ENCODE peak calls at places on chromosome 11, in ten cellular contexts. A is NCI-H1694 treated with DMSO at 0.1 percent for 48 hours; O is NAMALWA; P is kidney tubule cell; T is AG10803; S is effector CD4-positive, alpha-beta T cell; V is HT-29; N is NCI-H460; R is stimulated activated CD4-positive, alpha-beta T cell treated with anti-CD3 and anti-CD28 coated beads, Interleukin-4, amount 100 ng/mL, for 24 hours; Z is AG09319. K is an unnamed sample.

GRCh38 chr11:70105755-70106571 is 27.8 kb downstream of the ANO1 start:
- DNase-seq in A (no peak), O (no peak), P (no peak), T (no peak), S (no peak), V (no peak), N (no peak), R (no peak), Z (no peak), K (no peak)

GRCh38 chr11:43756575-43756974 is 76.0 kb downstream of the HSD17B12 start:
- DNase-seq in A (no peak), O (no peak), P (peak), T (peak), S (no peak), V (no peak), N (no peak), R (no peak), Z (no peak), K (no peak)

GRCh38 chr11:134573857-134574256 is 161.8 kb upstream of the B3GAT1 start:
- DNase-seq in A (no peak), O (no peak), P (no peak), T (no peak), S (no peak), V (no peak), N (no peak), R (no peak), Z (no peak), K (no peak)

GRCh38 chr11:91664521-91664920 is 560.1 kb upstream of the FAT3 start:
- DNase-seq in A (no peak), O (no peak), P (peak), T (no peak), S (no peak), V (peak), N (no peak), R (no peak), Z (no peak), K (no peak)

GRCh38 chr11:19698493-19699292 is 13.9 kb upstream of the NAV2 start:
- DNase-seq in A (no peak), O (no peak), P (peak), T (peak), S (no peak), V (no peak), N (no peak), R (no peak), Z (no peak), K (no peak)

GRCh38 chr11:114183041-114183511 is 113.1 kb upstream of the NNMT start:
- DNase-seq in A (no peak), O (no peak), P (no peak), T (no peak), S (peak), V (no peak), N (no peak), R (peak), Z (no peak), K (peak)

GRCh38 chr11:46278387-46279173 is 1.1 kb downstream of the CREB3L1 start:
- DNase-seq in A (peak), O (no peak), P (no peak), T (peak), S (no peak), V (peak), N (no peak), R (peak), Z (no peak), K (no peak)

GRCh38 chr11:86502137-86502536 is 127.5 kb downstream of the CCDC81 start:
- DNase-seq in A (no peak), O (no peak), P (peak), T (no peak), S (no peak), V (no peak), N (no peak), R (no peak), Z (no peak), K (no peak)

GRCh38 chr11:64608260-64608538 is 17.2 kb downstream of the SLC22A12 start:
- DNase-seq in A (no peak), O (no peak), P (no peak), T (no peak), S (no peak), V (no peak), N (no peak), R (no peak), Z (no peak), K (no peak)

GRCh38 chr11:103947566-103947919 is 88.9 kb upstream of the DDI1 start:
- DNase-seq in A (no peak), O (no peak), P (no peak), T (peak), S (no peak), V (no peak), N (no peak), R (no peak), Z (peak), K (no peak)

GRCh38 chr11:117908261-117908895 is 20.8 kb downstream of the TMPRSS13 start:
- DNase-seq in A (no peak), O (no peak), P (no peak), T (no peak), S (no peak), V (no peak), N (no peak), R (no peak), Z (no peak), K (no peak)

GRCh38 chr11:2459796-2460531 is 15.2 kb downstream of the KCNQ1 start:
- DNase-seq in A (no peak), O (peak), P (no peak), T (no peak), S (no peak), V (no peak), N (no peak), R (no peak), Z (no peak), K (no peak)

GRCh38 chr11:111347723-111348115 is 31.4 kb downstream of the POU2AF1 start:
- DNase-seq in A (no peak), O (no peak), P (peak), T (peak), S (no peak), V (no peak), N (no peak), R (no peak), Z (no peak), K (no peak)

GRCh38 chr11:71129624-71130023 is 122.8 kb downstream of the SHANK2 start:
- DNase-seq in A (no peak), O (no peak), P (peak), T (peak), S (no peak), V (no peak), N (no peak), R (no peak), Z (no peak), K (no peak)

GRCh38 chr11:2426221-2426620 is 18.1 kb downstream of the TRPM5 start:
- DNase-seq in A (no peak), O (no peak), P (no peak), T (no peak), S (no peak), V (no peak), N (no peak), R (no peak), Z (no peak), K (no peak)

GRCh38 chr11:85941380-85941973 is 86.3 kb downstream of the CCDC83 start:
- DNase-seq in A (peak), O (peak), P (peak), T (peak), S (no peak), V (peak), N (peak), R (peak), Z (peak), K (no peak)

GRCh38 chr11:65854871-65855837 is 2.8 kb downstream of the CFL1 start:
- DNase-seq in A (no peak), O (peak), P (no peak), T (no peak), S (no peak), V (no peak), N (no peak), R (peak), Z (no peak), K (no peak)

GRCh38 chr11:123063396-123064267 is 1.7 kb upstream of the HSPA8 start:
- DNase-seq in A (peak), O (peak), P (peak), T (peak), S (no peak), V (no peak), N (peak), R (peak), Z (no peak), K (peak)

GRCh38 chr11:33585564-33585963 is 115.1 kb downstream of the C11orf91 start:
- DNase-seq in A (no peak), O (no peak), P (no peak), T (peak), S (no peak), V (no peak), N (no peak), R (no peak), Z (no peak), K (no peak)

GRCh38 chr11:132263231-132263630 is 892.8 kb downstream of the NTM start:
- DNase-seq in A (no peak), O (no peak), P (no peak), T (no peak), S (no peak), V (no peak), N (no peak), R (no peak), Z (no peak), K (no peak)

GRCh38 chr11:96154802-96155520 is 188.0 kb downstream of the MAML2 start:
- DNase-seq in A (no peak), O (no peak), P (peak), T (peak), S (no peak), V (no peak), N (no peak), R (no peak), Z (no peak), K (no peak)

GRCh38 chr11:10004526-10005113 is 289.4 kb downstream of the SBF2 start:
- DNase-seq in A (no peak), O (no peak), P (peak), T (peak), S (no peak), V (no peak), N (no peak), R (no peak), Z (no peak), K (no peak)

GRCh38 chr11:35337136-35337918 is 82.0 kb downstream of the SLC1A2 start:
- DNase-seq in A (no peak), O (no peak), P (peak), T (peak), S (no peak), V (peak), N (peak), R (peak), Z (peak), K (no peak)

GRCh38 chr11:118175031-118175531 is 1.4 kb downstream of the SCN2B start:
- DNase-seq in A (no peak), O (no peak), P (peak), T (peak), S (no peak), V (no peak), N (no peak), R (no peak), Z (peak), K (no peak)

GRCh38 chr11:59615132-59615636 is 390 bp downstream of the OSBP start:
- DNase-seq in A (no peak), O (peak), P (peak), T (no peak), S (peak), V (peak), N (no peak), R (peak), Z (no peak), K (no peak)

GRCh38 chr11:2523821-2524391 is 79.1 kb downstream of the KCNQ1 start:
- DNase-seq in A (no peak), O (no peak), P (no peak), T (no peak), S (no peak), V (no peak), N (no peak), R (peak), Z (no peak), K (no peak)

GRCh38 chr11:12539570-12539969 is 134.7 kb upstream of the TEAD1 start:
- DNase-seq in A (no peak), O (no peak), P (peak), T (peak), S (no peak), V (no peak), N (peak), R (no peak), Z (peak), K (no peak)

GRCh38 chr11:133934599-133935550 is 21.9 kb downstream of the IGSF9B start:
- DNase-seq in A (no peak), O (peak), P (peak), T (peak), S (no peak), V (peak), N (peak), R (no peak), Z (no peak), K (no peak)

GRCh38 chr11:57597971-57598830 is 716 bp downstream of the SERPING1 start:
- DNase-seq in A (peak), O (no peak), P (peak), T (peak), S (no peak), V (no peak), N (no peak), R (no peak), Z (peak), K (no peak)

GRCh38 chr11:47215366-47215925 is 672 bp downstream of the DDB2 start:
- DNase-seq in A (no peak), O (peak), P (no peak), T (no peak), S (no peak), V (no peak), N (no peak), R (no peak), Z (no peak), K (no peak)

GRCh38 chr11:132318421-132319157 is 948.2 kb downstream of the NTM start:
- DNase-seq in A (no peak), O (no peak), P (peak), T (peak), S (no peak), V (no peak), N (peak), R (no peak), Z (no peak), K (no peak)

GRCh38 chr11:2591805-2592204 is 108.0 kb downstream of the KCNQ1OT1 start:
- DNase-seq in A (no peak), O (no peak), P (no peak), T (no peak), S (no peak), V (no peak), N (no peak), R (no peak), Z (no peak), K (no peak)

GRCh38 chr11:9263840-9264380 is 1.2 kb downstream of the DENND5A start:
- DNase-seq in A (no peak), O (peak), P (peak), T (peak), S (no peak), V (no peak), N (no peak), R (peak), Z (no peak), K (peak)

GRCh38 chr11:41307371-41308080 is 151.9 kb downstream of the LRRC4C start:
- DNase-seq in A (no peak), O (no peak), P (no peak), T (no peak), S (no peak), V (no peak), N (no peak), R (no peak), Z (no peak), K (no peak)

GRCh38 chr11:106399075-106399500 is 321.6 kb downstream of the AASDHPPT start:
- DNase-seq in A (no peak), O (no peak), P (peak), T (peak), S (no peak), V (no peak), N (no peak), R (no peak), Z (peak), K (no peak)

GRCh38 chr11:65392899-65393298 is 6.5 kb downstream of the FRMD8 start:
- DNase-seq in A (no peak), O (no peak), P (no peak), T (no peak), S (no peak), V (no peak), N (no peak), R (no peak), Z (no peak), K (no peak)

K was measured in naive thymus-derived CD4-positive, alpha-beta T cell.